ENCODE peak calls at places on chromosomes 5 and 9, in four cellular contexts. A is astrocyte of the spinal cord, P is GM12864, Q is Panc1. R is an unnamed sample.

GRCh38 chr5:177098103-177098771 is 11.5 kb downstream of the FGFR4 start:
- DNase-seq in A (peak), P (no peak), Q (no peak), R (no peak)

GRCh38 chr9:114363424-114363823 is 24.4 kb downstream of the AKNA start:
- DNase-seq in Q (no peak), P (no peak), A (no peak), R (no peak)

GRCh38 chr5:65199988-65200668 is 281.6 kb downstream of the ADAMTS6 start:
- DNase-seq in Q (no peak), A (peak), P (no peak), R (no peak)

GRCh38 chr5:66454186-66455078 is 141.8 kb upstream of the MAST4 start:
- DNase-seq in A (peak), P (no peak), Q (no peak), R (no peak)

GRCh38 chr5:158922816-158923215 is 176.9 kb downstream of the EBF1 start:
- DNase-seq in A (no peak), P (no peak), Q (no peak), R (no peak)

GRCh38 chr9:124506433-124506832 is 766 bp downstream of the NR5A1 start:
- DNase-seq in A (no peak), Q (no peak), P (no peak), R (no peak)

GRCh38 chr5:31054436-31054835 is 139.1 kb upstream of the CDH6 start:
- DNase-seq in Q (no peak), P (no peak), A (no peak), R (no peak)

GRCh38 chr5:125587631-125588030 is 835.6 kb upstream of the GRAMD2B start:
- DNase-seq in Q (no peak), A (peak), P (no peak), R (no peak)

GRCh38 chr5:401216-402034 is 41.6 kb upstream of the EXOC3 start:
- DNase-seq in A (no peak), P (no peak), Q (no peak), R (no peak)

GRCh38 chr9:2215941-2216441 is 200.8 kb downstream of the SMARCA2 start:
- DNase-seq in P (no peak), A (no peak), Q (no peak), R (no peak)

GRCh38 chr9:74025402-74025894 is 471.7 kb upstream of the RORB start:
- DNase-seq in P (no peak), Q (no peak), A (peak), R (no peak)

GRCh38 chr5:169567079-169567478 is 16.5 kb upstream of the SPDL1 start:
- DNase-seq in A (peak), P (no peak), Q (no peak), R (peak)

GRCh38 chr9:20031836-20032235 is 243.0 kb upstream of the SLC24A2 start:
- DNase-seq in Q (no peak), A (no peak), P (no peak), R (no peak)

GRCh38 chr5:147467973-147468508 is 41.8 kb downstream of the DPYSL3 start:
- DNase-seq in P (no peak), A (no peak), Q (no peak), R (no peak)

GRCh38 chr5:1054799-1055775 is 46.5 kb downstream of the NKD2 start:
- DNase-seq in A (no peak), P (no peak), Q (no peak), R (no peak)

GRCh38 chr5:111937091-111937490 is 180.1 kb upstream of the NREP start:
- DNase-seq in P (no peak), A (no peak), Q (no peak), R (no peak)

GRCh38 chr9:10252174-10252573 is 360.6 kb downstream of the PTPRD start:
- DNase-seq in P (no peak), A (no peak), Q (no peak), R (no peak)

GRCh38 chr5:66477591-66477990 is 118.6 kb upstream of the MAST4 start:
- DNase-seq in A (no peak), P (no peak), Q (no peak), R (no peak)

GRCh38 chr9:96620832-96621269 is 1.2 kb upstream of the CDC14B start:
- DNase-seq in P (no peak), A (no peak), Q (no peak), R (no peak)
- TF ChIP-seq CTCF in P (no peak), A (no peak), Q (no peak), R (no peak)

DNA sequence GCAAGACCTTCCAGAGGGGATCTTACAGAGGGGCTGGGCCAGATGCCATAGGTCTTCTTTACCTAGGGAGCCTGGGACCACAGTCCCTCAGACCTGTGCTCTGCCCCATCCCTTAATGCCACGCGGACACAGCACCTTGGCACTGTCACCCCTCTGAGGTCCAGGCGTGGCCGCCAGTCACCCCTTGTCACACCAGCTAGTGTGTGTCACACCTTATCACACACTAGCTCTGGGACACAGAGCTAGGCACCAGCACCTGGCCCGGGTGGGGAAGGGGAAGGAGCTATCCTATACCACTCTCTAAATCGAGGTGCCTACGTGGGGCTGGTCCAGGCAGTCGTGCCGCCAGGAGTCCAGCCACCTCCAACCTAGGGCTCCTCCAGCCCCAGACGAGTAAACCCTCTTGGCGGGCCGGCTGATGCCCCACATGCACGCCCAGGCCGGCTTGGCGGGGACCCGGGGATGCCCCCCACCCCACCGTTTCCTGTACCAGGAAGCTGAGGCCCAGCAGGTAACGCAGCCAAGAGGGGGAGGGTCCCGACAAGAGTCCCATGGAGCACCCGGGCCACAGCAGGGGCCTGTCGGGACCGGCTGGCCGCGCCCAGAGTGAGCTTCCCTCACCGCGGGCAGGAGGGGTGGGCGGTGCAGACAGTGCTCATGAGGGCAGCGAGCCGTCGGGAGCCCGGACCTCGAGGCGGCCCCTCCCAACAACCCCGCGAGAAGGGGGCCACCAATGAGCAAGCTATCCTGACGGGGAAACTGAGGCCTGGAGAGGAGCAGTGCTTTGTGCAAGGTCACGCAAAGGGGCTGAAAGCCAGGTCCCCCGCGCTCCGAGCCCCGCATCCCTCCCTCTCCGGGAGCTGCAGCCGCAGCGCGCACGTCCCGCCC is 578 bp downstream of the CORO2A start:
- DNase-seq in Q (no peak), P (no peak), A (no peak), R (no peak)
- TF ChIP-seq CTCF in Q (no peak), P (no peak), A (no peak), R (no peak)

DNA sequence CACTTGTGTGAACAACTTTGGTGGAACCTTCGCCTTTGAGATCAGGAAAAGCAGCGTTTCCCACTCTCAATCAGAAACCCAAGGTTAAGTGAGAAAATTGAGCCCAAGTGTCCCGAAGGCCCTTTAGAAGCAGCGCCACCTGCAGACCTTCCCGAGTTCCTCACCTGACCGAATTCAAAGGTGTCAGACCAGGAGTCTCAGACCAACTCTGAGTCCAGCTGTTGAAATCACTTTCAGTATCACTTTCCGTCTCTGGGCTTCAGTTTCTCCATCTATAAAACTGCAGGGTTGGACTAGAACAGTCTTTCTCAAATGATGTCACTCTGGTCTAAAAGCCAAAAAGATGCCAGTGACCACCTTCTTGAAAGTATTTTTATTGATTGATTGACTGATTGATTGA is 31.7 kb upstream of the GRHPR start:
- DNase-seq in Q (no peak), P (peak), A (no peak), R (peak)
- TF ChIP-seq CTCF in Q (no peak), P (peak), A (peak), R (peak)

DNA sequence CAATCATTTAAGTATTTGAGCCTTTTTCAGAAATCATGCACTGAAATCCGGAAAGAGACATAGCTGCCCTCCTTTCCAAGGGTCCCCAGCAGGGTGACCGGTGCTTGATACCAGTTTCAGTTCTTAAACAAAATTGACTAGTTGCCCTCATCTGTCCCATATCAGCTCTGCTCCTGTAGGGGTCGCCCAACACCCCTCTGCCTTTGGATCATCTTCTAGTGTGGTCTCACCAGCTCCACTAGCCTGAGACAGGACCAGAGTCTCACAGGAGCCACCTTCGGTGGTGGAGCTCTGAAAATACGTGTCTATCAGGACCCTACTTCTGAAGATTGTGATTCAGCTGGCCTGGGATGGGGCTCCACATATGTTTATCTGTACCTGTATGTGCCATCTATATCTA is 428.2 kb downstream of the ENC1 start:
- DNase-seq in A (no peak), Q (no peak), P (no peak), R (peak)
- TF ChIP-seq CTCF in A (peak), Q (peak), P (peak), R (peak)

GRCh38 chr5:150661086-150661485 is at the start of gene MYOZ3:
- DNase-seq in P (no peak), Q (no peak), A (no peak), R (no peak)

GRCh38 chr5:150665044-150665443 is 4.0 kb downstream of the MYOZ3 start:
- DNase-seq in Q (no peak), P (no peak), A (no peak), R (no peak)

GRCh38 chr5:150663936-150664335 is 2.9 kb downstream of the MYOZ3 start:
- DNase-seq in A (no peak), P (no peak), Q (no peak), R (no peak)

GRCh38 chr5:150661821-150662596 is 958 bp downstream of the MYOZ3 start:
- DNase-seq in A (no peak), P (no peak), Q (no peak), R (no peak)

DNA sequence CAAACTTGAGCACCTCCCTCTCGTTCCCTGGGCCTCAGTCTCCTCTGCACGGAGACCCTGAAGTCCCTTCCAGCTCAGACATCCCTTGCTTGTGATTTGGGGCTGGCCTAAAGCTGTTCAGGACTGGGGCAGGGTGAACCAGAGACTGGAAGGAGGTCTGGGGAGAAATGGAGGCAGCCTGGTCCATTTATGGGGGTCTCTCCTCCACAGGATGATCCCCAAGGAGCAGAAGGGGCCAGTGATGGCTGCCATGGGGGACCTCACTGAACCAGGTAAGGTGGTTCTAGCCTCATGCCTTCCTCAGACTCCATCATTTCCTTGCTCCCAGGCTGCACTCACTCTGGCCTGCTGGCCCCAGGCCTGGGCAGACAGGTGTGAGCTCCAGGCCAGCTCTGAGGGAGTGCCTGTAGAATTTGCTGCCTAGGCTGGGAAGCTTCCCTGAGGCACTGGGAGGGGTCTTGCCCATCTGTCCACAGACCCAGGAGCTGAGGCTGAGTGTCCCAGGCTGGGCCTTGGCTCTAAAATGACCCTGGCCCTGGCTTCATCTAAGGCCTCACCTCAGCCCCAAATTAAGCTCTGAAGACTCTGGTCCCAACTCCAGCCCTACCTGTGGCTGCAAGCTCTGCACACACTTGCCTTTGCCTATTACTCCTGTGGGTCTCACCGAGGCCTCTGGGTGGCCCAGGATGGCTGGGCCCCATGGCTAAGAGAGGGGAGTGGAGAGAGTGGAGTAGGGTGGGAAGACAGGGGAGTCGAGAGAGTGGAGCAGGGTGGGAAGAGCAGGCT is 1.9 kb downstream of the MYOZ3 start:
- DNase-seq in Q (no peak), A (no peak), P (no peak), R (no peak)
- TF ChIP-seq CTCF in Q (no peak), A (no peak), P (no peak), R (no peak)